ENCODE peak calls at places on chromosomes 2 and 18, in seven cellular contexts. One of them, this sample, is unnamed.

GRCh38 chr2:27431395-27431794 is 3.0 kb downstream of the NRBP1 start:
- DNase-seq in astrocyte of the cerebellum: no peak
- DNase-seq in prostate gland: no peak
- DNase-seq in stomach: no peak
- DNase-seq in endothelial cell: no peak
- DNase-seq in body of pancreas: peak
- DNase-seq in sigmoid colon: no peak
- DNase-seq in this sample: no peak

GRCh38 chr18:12651651-12652050 is 6.3 kb downstream of the SPIRE1 start:
- DNase-seq in astrocyte of the cerebellum: no peak
- DNase-seq in prostate gland: no peak
- DNase-seq in stomach: no peak
- DNase-seq in endothelial cell: no peak
- DNase-seq in body of pancreas: no peak
- DNase-seq in sigmoid colon: no peak
- DNase-seq in this sample: no peak

GRCh38 chr2:215745316-215745715 is 268.0 kb downstream of the MREG start:
- DNase-seq in astrocyte of the cerebellum: no peak
- DNase-seq in prostate gland: no peak
- DNase-seq in stomach: no peak
- DNase-seq in endothelial cell: no peak
- DNase-seq in body of pancreas: no peak
- DNase-seq in sigmoid colon: no peak
- DNase-seq in this sample: no peak

GRCh38 chr2:11079131-11079824 is 76.0 kb upstream of the SLC66A3 start:
- DNase-seq in astrocyte of the cerebellum: no peak
- DNase-seq in prostate gland: no peak
- DNase-seq in stomach: no peak
- DNase-seq in endothelial cell: no peak
- DNase-seq in body of pancreas: peak
- DNase-seq in sigmoid colon: no peak
- DNase-seq in this sample: peak

GRCh38 chr2:28406276-28407096 is 13.8 kb downstream of the FOSL2 start:
- DNase-seq in astrocyte of the cerebellum: no peak
- DNase-seq in prostate gland: no peak
- DNase-seq in stomach: peak
- DNase-seq in endothelial cell: no peak
- DNase-seq in body of pancreas: peak
- DNase-seq in sigmoid colon: peak
- DNase-seq in this sample: no peak

GRCh38 chr2:237585590-237586221 is 4.8 kb downstream of the RAB17 start:
- DNase-seq in astrocyte of the cerebellum: no peak
- DNase-seq in prostate gland: no peak
- DNase-seq in stomach: no peak
- DNase-seq in endothelial cell: no peak
- DNase-seq in body of pancreas: no peak
- DNase-seq in sigmoid colon: no peak
- DNase-seq in this sample: no peak

GRCh38 chr2:64525323-64525625 is 1.1 kb downstream of the AFTPH start:
- DNase-seq in astrocyte of the cerebellum: no peak
- DNase-seq in prostate gland: no peak
- DNase-seq in stomach: no peak
- DNase-seq in endothelial cell: no peak
- DNase-seq in body of pancreas: no peak
- DNase-seq in sigmoid colon: no peak
- DNase-seq in this sample: no peak

GRCh38 chr18:76546282-76546572 is 51.2 kb upstream of the ZNF516 start:
- DNase-seq in astrocyte of the cerebellum: no peak
- DNase-seq in prostate gland: no peak
- DNase-seq in stomach: no peak
- DNase-seq in endothelial cell: no peak
- DNase-seq in body of pancreas: no peak
- DNase-seq in sigmoid colon: no peak
- DNase-seq in this sample: peak

GRCh38 chr2:221104391-221104811 is 467.7 kb downstream of the EPHA4 start:
- DNase-seq in astrocyte of the cerebellum: no peak
- DNase-seq in prostate gland: peak
- DNase-seq in stomach: peak
- DNase-seq in endothelial cell: no peak
- DNase-seq in body of pancreas: peak
- DNase-seq in sigmoid colon: no peak
- DNase-seq in this sample: no peak

GRCh38 chr18:46756559-46757201 is at the start of gene ST8SIA5:
- DNase-seq in astrocyte of the cerebellum: no peak
- DNase-seq in prostate gland: no peak
- DNase-seq in stomach: no peak
- DNase-seq in endothelial cell: peak
- DNase-seq in body of pancreas: no peak
- DNase-seq in sigmoid colon: no peak
- DNase-seq in this sample: peak

GRCh38 chr2:14903709-14904374 is 271.3 kb downstream of the LRATD1 start:
- DNase-seq in astrocyte of the cerebellum: no peak
- DNase-seq in prostate gland: no peak
- DNase-seq in stomach: peak
- DNase-seq in endothelial cell: peak
- DNase-seq in body of pancreas: peak
- DNase-seq in sigmoid colon: no peak
- DNase-seq in this sample: no peak

GRCh38 chr2:119809329-119810038 is 49.8 kb downstream of the PTPN4 start:
- DNase-seq in astrocyte of the cerebellum: peak
- DNase-seq in prostate gland: no peak
- DNase-seq in stomach: no peak
- DNase-seq in endothelial cell: no peak
- DNase-seq in body of pancreas: no peak
- DNase-seq in sigmoid colon: peak
- DNase-seq in this sample: no peak

GRCh38 chr18:58297198-58297597 is 253.2 kb downstream of the NEDD4L start:
- DNase-seq in astrocyte of the cerebellum: peak
- DNase-seq in prostate gland: no peak
- DNase-seq in stomach: no peak
- DNase-seq in endothelial cell: no peak
- DNase-seq in body of pancreas: no peak
- DNase-seq in sigmoid colon: no peak
- DNase-seq in this sample: no peak

GRCh38 chr2:119049968-119050657 is 108.1 kb downstream of the MARCO start:
- DNase-seq in astrocyte of the cerebellum: no peak
- DNase-seq in prostate gland: no peak
- DNase-seq in stomach: no peak
- DNase-seq in endothelial cell: peak
- DNase-seq in body of pancreas: no peak
- DNase-seq in sigmoid colon: no peak
- DNase-seq in this sample: no peak

GRCh38 chr2:112881217-112882000 is 29.6 kb upstream of the IL37 start:
- DNase-seq in astrocyte of the cerebellum: peak
- DNase-seq in prostate gland: no peak
- DNase-seq in stomach: no peak
- DNase-seq in endothelial cell: no peak
- DNase-seq in body of pancreas: no peak
- DNase-seq in sigmoid colon: no peak
- DNase-seq in this sample: no peak

GRCh38 chr2:170122883-170123547 is 54.9 kb upstream of the MYO3B start:
- DNase-seq in astrocyte of the cerebellum: no peak
- DNase-seq in prostate gland: no peak
- DNase-seq in stomach: no peak
- DNase-seq in endothelial cell: no peak
- DNase-seq in body of pancreas: no peak
- DNase-seq in sigmoid colon: no peak
- DNase-seq in this sample: no peak

GRCh38 chr2:231191896-231192872 is 6.2 kb upstream of the ARMC9 start:
- DNase-seq in astrocyte of the cerebellum: peak
- DNase-seq in prostate gland: peak
- DNase-seq in stomach: peak
- DNase-seq in endothelial cell: peak
- DNase-seq in body of pancreas: peak
- DNase-seq in sigmoid colon: peak
- DNase-seq in this sample: peak
- TF ChIP-seq CTCF in astrocyte of the cerebellum: peak
- TF ChIP-seq CTCF in prostate gland: no peak
- TF ChIP-seq CTCF in stomach: no peak
- TF ChIP-seq CTCF in endothelial cell: peak
- TF ChIP-seq CTCF in body of pancreas: peak
- TF ChIP-seq CTCF in sigmoid colon: peak
- TF ChIP-seq CTCF in this sample: peak

GRCh38 chr2:144162652-144163051 is 357.3 kb downstream of the ZEB2 start:
- DNase-seq in astrocyte of the cerebellum: no peak
- DNase-seq in prostate gland: peak
- DNase-seq in stomach: peak
- DNase-seq in endothelial cell: peak
- DNase-seq in body of pancreas: peak
- DNase-seq in sigmoid colon: no peak
- DNase-seq in this sample: no peak
- TF ChIP-seq CTCF in astrocyte of the cerebellum: no peak
- TF ChIP-seq CTCF in prostate gland: no peak
- TF ChIP-seq CTCF in stomach: no peak
- TF ChIP-seq CTCF in endothelial cell: peak
- TF ChIP-seq CTCF in body of pancreas: peak
- TF ChIP-seq CTCF in sigmoid colon: no peak
- TF ChIP-seq CTCF in this sample: peak

GRCh38 chr2:42928692-42929576 is 136.6 kb upstream of the HAAO start:
- DNase-seq in astrocyte of the cerebellum: no peak
- DNase-seq in prostate gland: no peak
- DNase-seq in stomach: no peak
- DNase-seq in endothelial cell: peak
- DNase-seq in body of pancreas: peak
- DNase-seq in sigmoid colon: no peak
- DNase-seq in this sample: no peak
- TF ChIP-seq CTCF in astrocyte of the cerebellum: peak
- TF ChIP-seq CTCF in prostate gland: no peak
- TF ChIP-seq CTCF in stomach: no peak
- TF ChIP-seq CTCF in endothelial cell: peak
- TF ChIP-seq CTCF in body of pancreas: peak
- TF ChIP-seq CTCF in sigmoid colon: no peak
- TF ChIP-seq CTCF in this sample: peak

DNA sequence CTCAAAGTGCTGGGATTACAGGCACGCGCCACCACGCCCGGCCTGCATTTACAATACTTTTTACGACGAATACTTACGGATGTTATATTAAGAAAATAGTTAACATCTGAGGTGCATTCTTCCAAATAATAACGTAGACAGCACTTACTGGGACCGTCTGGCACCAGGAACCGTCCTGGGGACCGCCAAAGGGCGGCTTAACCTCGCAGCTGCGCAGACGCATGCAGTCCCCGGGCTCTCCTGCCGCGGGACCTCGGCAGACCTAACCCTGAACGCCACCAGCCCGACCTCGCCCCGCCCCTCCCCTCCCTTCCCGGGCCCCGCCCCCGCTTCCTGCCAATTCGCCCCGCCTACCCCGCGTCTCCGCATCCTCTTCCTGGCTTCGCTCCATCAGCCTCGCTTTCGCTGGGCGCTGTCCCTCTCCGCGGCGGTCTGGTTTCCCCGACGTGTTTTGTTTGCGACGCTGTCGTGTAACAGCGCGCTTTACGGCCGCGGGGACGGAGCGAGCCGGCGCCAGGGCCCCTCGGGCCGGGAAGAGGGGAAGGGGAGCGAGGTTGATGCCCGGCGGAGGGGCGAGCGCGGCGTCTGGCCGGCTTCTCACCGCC is at the start of gene CNOT11:
- DNase-seq in astrocyte of the cerebellum: peak
- DNase-seq in prostate gland: peak
- DNase-seq in stomach: peak
- DNase-seq in endothelial cell: peak
- DNase-seq in body of pancreas: peak
- DNase-seq in sigmoid colon: peak
- DNase-seq in this sample: peak
- TF ChIP-seq CTCF in astrocyte of the cerebellum: no peak
- TF ChIP-seq CTCF in prostate gland: no peak
- TF ChIP-seq CTCF in stomach: no peak
- TF ChIP-seq CTCF in endothelial cell: no peak
- TF ChIP-seq CTCF in body of pancreas: no peak
- TF ChIP-seq CTCF in sigmoid colon: no peak
- TF ChIP-seq CTCF in this sample: no peak

DNA sequence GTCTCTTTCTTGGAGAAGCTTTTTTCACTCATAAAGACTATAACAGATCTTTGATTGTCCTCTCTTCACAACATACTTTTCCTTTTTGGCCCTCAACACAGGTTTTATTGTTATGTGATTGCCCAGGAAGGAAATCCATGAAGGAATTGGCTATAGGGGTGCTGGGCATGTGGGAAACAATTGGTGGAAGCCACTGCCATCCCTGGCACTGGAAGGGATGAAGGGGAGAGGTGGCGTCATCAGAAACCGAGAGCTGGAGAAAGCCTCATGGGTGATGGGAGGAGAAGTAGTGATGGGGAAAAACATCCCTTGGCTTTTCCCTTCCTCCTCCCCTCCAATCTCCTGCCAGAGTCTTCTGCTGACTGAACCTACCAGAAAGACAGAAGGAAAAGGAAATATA is 106.2 kb downstream of the SPOPL start:
- DNase-seq in astrocyte of the cerebellum: no peak
- DNase-seq in prostate gland: no peak
- DNase-seq in stomach: no peak
- DNase-seq in endothelial cell: peak
- DNase-seq in body of pancreas: no peak
- DNase-seq in sigmoid colon: no peak
- DNase-seq in this sample: no peak
- TF ChIP-seq CTCF in astrocyte of the cerebellum: no peak
- TF ChIP-seq CTCF in prostate gland: no peak
- TF ChIP-seq CTCF in stomach: no peak
- TF ChIP-seq CTCF in endothelial cell: no peak
- TF ChIP-seq CTCF in body of pancreas: no peak
- TF ChIP-seq CTCF in sigmoid colon: no peak
- TF ChIP-seq CTCF in this sample: no peak

DNA sequence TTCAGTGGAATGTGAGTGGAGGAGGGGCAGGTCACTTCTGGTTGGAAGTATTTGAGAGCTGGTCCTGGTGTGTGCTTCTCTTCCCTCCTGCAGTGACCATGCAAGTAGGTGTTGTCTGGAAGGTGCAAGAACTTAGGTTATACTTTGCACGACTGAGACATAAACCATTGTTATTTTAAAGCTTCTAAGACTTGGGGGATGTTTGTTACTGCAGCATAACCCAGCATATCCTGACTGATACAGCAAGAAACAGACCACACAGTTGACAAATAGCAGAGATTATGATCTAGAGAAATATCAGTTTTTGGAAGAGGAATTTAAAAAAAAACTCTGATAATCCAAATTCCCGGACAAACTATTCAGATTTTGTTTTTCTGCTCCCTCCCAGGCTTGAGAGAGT is 130.8 kb downstream of the ACTR3 start:
- DNase-seq in astrocyte of the cerebellum: no peak
- DNase-seq in prostate gland: no peak
- DNase-seq in stomach: no peak
- DNase-seq in endothelial cell: no peak
- DNase-seq in body of pancreas: no peak
- DNase-seq in sigmoid colon: no peak
- DNase-seq in this sample: no peak
- TF ChIP-seq CTCF in astrocyte of the cerebellum: no peak
- TF ChIP-seq CTCF in prostate gland: no peak
- TF ChIP-seq CTCF in stomach: no peak
- TF ChIP-seq CTCF in endothelial cell: no peak
- TF ChIP-seq CTCF in body of pancreas: no peak
- TF ChIP-seq CTCF in sigmoid colon: no peak
- TF ChIP-seq CTCF in this sample: no peak